ENCODE peak calls at places on chromosomes 2 and 18, in six cellular contexts. One of them, this sample, is unnamed.

GRCh38 chr2:221596192-221596591 is 24.1 kb upstream of the EPHA4 start:
- DNase-seq in HCT116: no peak
- DNase-seq in HepG2: no peak
- DNase-seq in K562: no peak
- DNase-seq in SK-N-SH: no peak
- DNase-seq in GM12878: no peak
- DNase-seq in this sample: no peak

GRCh38 chr2:232365621-232366321 is 12.8 kb upstream of the ALPP start:
- DNase-seq in HCT116: peak; percentile 29
- DNase-seq in HepG2: peak; percentile 62
- DNase-seq in SK-N-SH: peak; percentile 73
- DNase-seq in K562: peak; percentile 23
- DNase-seq in GM12878: no peak
- DNase-seq in this sample: peak; percentile 44

GRCh38 chr2:128664499-128664971 is 345.9 kb upstream of the HS6ST1 start:
- DNase-seq in K562: no peak
- DNase-seq in HCT116: no peak
- DNase-seq in GM12878: no peak
- DNase-seq in HepG2: no peak
- DNase-seq in SK-N-SH: no peak
- DNase-seq in this sample: no peak

GRCh38 chr2:162123806-162124758 is 28.0 kb downstream of the GCG start:
- DNase-seq in HCT116: peak; percentile 61
- DNase-seq in HepG2: peak; percentile 69
- DNase-seq in SK-N-SH: peak; percentile 42
- DNase-seq in K562: peak; percentile 44
- DNase-seq in GM12878: peak; percentile 9
- DNase-seq in this sample: peak; percentile 26

GRCh38 chr2:144477281-144477942 is 42.5 kb downstream of the ZEB2 start:
- DNase-seq in K562: no peak
- DNase-seq in HepG2: no peak
- DNase-seq in HCT116: no peak
- DNase-seq in SK-N-SH: no peak
- DNase-seq in GM12878: no peak
- DNase-seq in this sample: no peak

GRCh38 chr2:184597996-184598312 is 375 bp upstream of the ZNF804A start:
- DNase-seq in HepG2: no peak
- DNase-seq in HCT116: no peak
- DNase-seq in SK-N-SH: no peak
- DNase-seq in K562: no peak
- DNase-seq in GM12878: no peak
- DNase-seq in this sample: no peak

GRCh38 chr2:102310964-102311640 is at the start of gene IL1RL1:
- DNase-seq in K562: no peak
- DNase-seq in SK-N-SH: no peak
- DNase-seq in HepG2: no peak
- DNase-seq in HCT116: no peak
- DNase-seq in GM12878: no peak
- DNase-seq in this sample: no peak

GRCh38 chr2:201698588-201699226 is at the start of gene MPP4:
- DNase-seq in GM12878: no peak
- DNase-seq in HepG2: no peak
- DNase-seq in K562: no peak
- DNase-seq in SK-N-SH: peak; percentile 12
- DNase-seq in HCT116: no peak
- DNase-seq in this sample: no peak

GRCh38 chr2:6952116-6952515 is 34.9 kb downstream of the RNF144A start:
- DNase-seq in SK-N-SH: no peak
- DNase-seq in K562: no peak
- DNase-seq in HCT116: no peak
- DNase-seq in GM12878: no peak
- DNase-seq in HepG2: no peak
- DNase-seq in this sample: no peak

GRCh38 chr2:156537147-156537546 is 101.0 kb downstream of the GPD2 start:
- DNase-seq in GM12878: no peak
- DNase-seq in K562: no peak
- DNase-seq in SK-N-SH: no peak
- DNase-seq in HCT116: no peak
- DNase-seq in HepG2: no peak
- DNase-seq in this sample: no peak

GRCh38 chr2:151192681-151193080 is 69.0 kb downstream of the RBM43 start:
- DNase-seq in GM12878: no peak
- DNase-seq in SK-N-SH: no peak
- DNase-seq in K562: no peak
- DNase-seq in HepG2: no peak
- DNase-seq in HCT116: no peak
- DNase-seq in this sample: no peak

GRCh38 chr18:6546229-6546628 is 131.5 kb upstream of the L3MBTL4 start:
- DNase-seq in HepG2: no peak
- DNase-seq in SK-N-SH: no peak
- DNase-seq in HCT116: no peak
- DNase-seq in GM12878: no peak
- DNase-seq in K562: no peak
- DNase-seq in this sample: no peak

GRCh38 chr2:241315879-241316700 is at the start of gene SEPTIN2:
- DNase-seq in GM12878: no peak
- DNase-seq in K562: peak; percentile 19
- DNase-seq in HCT116: peak; percentile 32
- DNase-seq in SK-N-SH: no peak
- DNase-seq in HepG2: peak; percentile 53
- DNase-seq in this sample: no peak

GRCh38 chr18:26777316-26778053 is 88.0 kb downstream of the AQP4 start:
- DNase-seq in HepG2: no peak
- DNase-seq in GM12878: no peak
- DNase-seq in SK-N-SH: no peak
- DNase-seq in K562: no peak
- DNase-seq in HCT116: no peak
- DNase-seq in this sample: no peak

GRCh38 chr2:230797515-230798495 is 66.9 kb upstream of the ITM2C start:
- DNase-seq in HCT116: no peak
- DNase-seq in HepG2: no peak
- DNase-seq in GM12878: no peak
- DNase-seq in SK-N-SH: no peak
- DNase-seq in K562: peak; percentile 11
- DNase-seq in this sample: no peak

GRCh38 chr2:219228745-219229374 is 576 bp downstream of the ATG9A start:
- DNase-seq in HCT116: no peak
- DNase-seq in K562: peak; percentile 66
- DNase-seq in GM12878: no peak
- DNase-seq in HepG2: no peak
- DNase-seq in SK-N-SH: no peak
- DNase-seq in this sample: no peak

GRCh38 chr18:49652841-49653240 is 91.0 kb downstream of the LIPG start:
- DNase-seq in HepG2: no peak
- DNase-seq in SK-N-SH: no peak
- DNase-seq in K562: no peak
- DNase-seq in GM12878: no peak
- DNase-seq in HCT116: no peak
- DNase-seq in this sample: no peak

GRCh38 chr18:63299837-63300787 is 19.5 kb downstream of the BCL2 start:
- DNase-seq in SK-N-SH: no peak
- DNase-seq in HCT116: no peak
- DNase-seq in K562: no peak
- DNase-seq in GM12878: no peak
- DNase-seq in HepG2: no peak
- DNase-seq in this sample: no peak

GRCh38 chr2:43051316-43051715 is 175.1 kb downstream of the ZFP36L2 start:
- DNase-seq in HepG2: no peak
- DNase-seq in K562: no peak
- DNase-seq in HCT116: peak; percentile 26
- DNase-seq in SK-N-SH: no peak
- DNase-seq in GM12878: no peak
- DNase-seq in this sample: no peak

GRCh38 chr2:203097735-203098134 is 83.1 kb downstream of the NBEAL1 start:
- DNase-seq in HepG2: peak; percentile 36
- DNase-seq in GM12878: no peak
- DNase-seq in SK-N-SH: peak; percentile 10
- DNase-seq in K562: no peak
- DNase-seq in HCT116: peak; percentile 12
- DNase-seq in this sample: no peak
- TF ChIP-seq JUND in HepG2: no peak
- TF ChIP-seq JUND in GM12878: no peak
- TF ChIP-seq JUND in SK-N-SH: no peak
- TF ChIP-seq JUND in K562: no peak
- TF ChIP-seq JUND in HCT116: no peak
- TF ChIP-seq JUND in this sample: no peak

GRCh38 chr2:110105608-110106467 is 9.8 kb downstream of the MALL start:
- DNase-seq in SK-N-SH: no peak
- DNase-seq in K562: no peak
- DNase-seq in GM12878: no peak
- DNase-seq in HepG2: peak; percentile 45
- DNase-seq in HCT116: peak; percentile 97
- DNase-seq in this sample: no peak
- TF ChIP-seq JUND in SK-N-SH: peak; percentile 87
- TF ChIP-seq JUND in K562: no peak
- TF ChIP-seq JUND in GM12878: no peak
- TF ChIP-seq JUND in HepG2: no peak
- TF ChIP-seq JUND in HCT116: no peak
- TF ChIP-seq JUND in this sample: no peak

DNA sequence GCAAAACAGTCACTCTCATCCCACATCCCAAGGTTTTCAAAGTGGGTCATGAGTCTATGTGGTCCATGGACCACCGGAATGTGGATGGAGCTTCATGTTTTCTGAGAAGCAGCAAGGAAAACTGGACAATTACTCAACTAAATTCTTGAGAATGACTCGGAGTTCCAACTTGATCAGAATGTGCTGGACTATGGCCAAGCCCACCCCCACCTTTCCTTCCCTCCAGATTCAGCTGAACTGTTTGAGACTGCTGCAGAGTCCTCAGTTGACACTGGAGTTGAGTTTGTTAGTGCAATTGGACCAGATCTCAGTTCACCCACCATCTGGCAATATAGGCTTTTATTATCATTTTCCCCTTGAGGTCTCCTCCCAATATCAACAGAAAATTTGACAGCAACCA is 9.0 kb downstream of the COL4A4 start:
- DNase-seq in GM12878: no peak
- DNase-seq in SK-N-SH: no peak
- DNase-seq in K562: no peak
- DNase-seq in HCT116: no peak
- DNase-seq in HepG2: no peak
- DNase-seq in this sample: no peak
- TF ChIP-seq JUND in GM12878: no peak
- TF ChIP-seq JUND in SK-N-SH: no peak
- TF ChIP-seq JUND in K562: no peak
- TF ChIP-seq JUND in HCT116: no peak
- TF ChIP-seq JUND in HepG2: no peak
- TF ChIP-seq JUND in this sample: no peak

DNA sequence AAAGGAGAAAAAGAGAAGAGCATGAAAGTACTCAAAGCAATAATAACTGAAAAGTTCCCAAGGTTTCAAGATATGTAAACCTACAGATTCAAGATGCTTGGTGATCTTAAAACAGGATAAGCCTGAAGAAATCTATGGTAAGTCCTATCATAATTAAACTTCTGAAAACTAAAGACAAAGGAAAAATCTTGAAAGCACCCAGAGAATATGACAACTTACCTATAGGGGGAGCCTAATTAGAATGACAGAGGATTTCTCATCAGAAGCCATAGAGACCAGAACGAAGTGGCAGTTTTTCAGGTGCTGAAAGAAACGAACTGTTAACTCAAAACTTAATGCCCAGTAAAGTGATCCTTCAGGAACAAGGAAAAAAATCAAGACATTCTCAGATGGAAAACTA is 59.7 kb downstream of the XDH start:
- DNase-seq in GM12878: no peak
- DNase-seq in SK-N-SH: no peak
- DNase-seq in K562: no peak
- DNase-seq in HepG2: no peak
- DNase-seq in HCT116: peak; percentile 21
- DNase-seq in this sample: peak; percentile 4
- TF ChIP-seq JUND in GM12878: no peak
- TF ChIP-seq JUND in SK-N-SH: no peak
- TF ChIP-seq JUND in K562: no peak
- TF ChIP-seq JUND in HepG2: no peak
- TF ChIP-seq JUND in HCT116: no peak
- TF ChIP-seq JUND in this sample: no peak